ENCODE peak calls at places on chromosomes 13 and 19, in seven cellular contexts. O, D, Z, V, J, U and M are unnamed samples.

GRCh38 chr19:45213031-45213430 is 32.2 kb downstream of the EXOC3L2 start:
- DNase-seq in D (no peak), O (peak), V (peak), Z (no peak), J (no peak), U (no peak), M (no peak)

GRCh38 chr13:94079876-94080275 is 399.6 kb downstream of the DCT start:
- DNase-seq in U (no peak), J (no peak), Z (no peak), V (no peak), O (no peak), D (no peak), M (no peak)

GRCh38 chr19:30224689-30225606 is 147.2 kb upstream of the ZNF536 start:
- DNase-seq in V (no peak), J (no peak), O (peak), D (peak), U (no peak), Z (no peak), M (no peak)

GRCh38 chr19:13118424-13119193 is 545 bp downstream of the NACC1 start:
- DNase-seq in J (peak), Z (no peak), D (peak), V (peak), O (peak), U (no peak), M (peak)

GRCh38 chr19:56105090-56105701 is 15.9 kb downstream of the ZNF787 start:
- DNase-seq in Z (peak), D (peak), O (peak), U (peak), J (peak), V (no peak), M (peak)

GRCh38 chr19:18871543-18871942 is 24.4 kb downstream of the CERS1 start:
- DNase-seq in Z (no peak), U (no peak), D (no peak), O (no peak), J (no peak), V (no peak), M (no peak)

GRCh38 chr13:30159446-30159839 is 147.9 kb downstream of the KATNAL1 start:
- DNase-seq in D (peak), J (no peak), U (no peak), Z (no peak), O (no peak), V (no peak), M (no peak)

GRCh38 chr13:21074601-21075302 is 13.4 kb upstream of the LATS2 start:
- DNase-seq in J (no peak), Z (no peak), D (peak), V (no peak), U (no peak), O (no peak), M (peak)

GRCh38 chr13:31267126-31267784 is 67.5 kb downstream of the B3GLCT start:
- DNase-seq in J (no peak), U (no peak), Z (no peak), V (no peak), D (no peak), O (no peak), M (no peak)

GRCh38 chr19:54138777-54139256 is 1.3 kb downstream of the CNOT3 start:
- DNase-seq in J (peak), Z (no peak), D (no peak), U (no peak), V (no peak), O (no peak), M (no peak)

GRCh38 chr13:73984201-73984600 is 150.0 kb downstream of the KLF12 start:
- DNase-seq in U (no peak), D (no peak), V (no peak), Z (no peak), J (no peak), O (no peak), M (no peak)

GRCh38 chr13:65966991-65967451 is 1263.1 kb downstream of the PCDH9 start:
- DNase-seq in D (no peak), Z (peak), O (peak), V (no peak), J (no peak), U (no peak), M (no peak)

GRCh38 chr13:34521166-34521565 is 420.9 kb upstream of the NBEA start:
- DNase-seq in J (no peak), V (no peak), Z (no peak), U (no peak), D (no peak), O (no peak), M (no peak)

GRCh38 chr13:48975101-48975925 is at the start of gene FNDC3A:
- DNase-seq in D (peak), V (peak), O (peak), J (peak), U (peak), Z (peak), M (peak)

GRCh38 chr13:20356437-20356836 is 124.3 kb upstream of the GJB6 start:
- DNase-seq in V (no peak), O (no peak), D (no peak), U (no peak), J (no peak), Z (no peak), M (no peak)

GRCh38 chr13:113086031-113086750 is 19.4 kb upstream of the F7 start:
- DNase-seq in D (no peak), J (peak), V (peak), O (peak), Z (no peak), U (no peak), M (no peak)

GRCh38 chr19:19406878-19407639 is 1.6 kb downstream of the GATAD2A start:
- DNase-seq in J (peak), Z (no peak), O (no peak), V (no peak), D (peak), U (no peak), M (no peak)

GRCh38 chr13:23202383-23202782 is 21.6 kb downstream of the SGCG start:
- DNase-seq in J (no peak), D (no peak), V (no peak), O (no peak), U (no peak), Z (no peak), M (no peak)

GRCh38 chr19:47663435-47663910 is 49.7 kb upstream of the EHD2 start:
- DNase-seq in D (no peak), J (no peak), O (no peak), V (no peak), Z (no peak), U (no peak), M (no peak)

GRCh38 chr13:94776956-94777355 is 64.6 kb upstream of the SOX21 start:
- DNase-seq in Z (no peak), D (no peak), V (no peak), O (no peak), U (no peak), J (no peak), M (no peak)

GRCh38 chr13:45156565-45157361 is 36.5 kb downstream of the GTF2F2 start:
- DNase-seq in J (no peak), U (no peak), Z (no peak), D (no peak), V (no peak), O (no peak), M (no peak)

GRCh38 chr13:30576528-30576927 is 41.2 kb upstream of the USPL1 start:
- DNase-seq in D (no peak), J (no peak), O (no peak), V (no peak), Z (no peak), U (no peak), M (no peak)

GRCh38 chr19:44552324-44552723 is 22.8 kb upstream of the CEACAM20 start:
- DNase-seq in U (no peak), D (no peak), O (peak), Z (peak), J (no peak), V (peak), M (peak)

GRCh38 chr13:38697628-38698333 is 10.9 kb downstream of the FREM2 start:
- DNase-seq in D (no peak), O (peak), V (no peak), J (no peak), Z (no peak), U (no peak), M (no peak)

GRCh38 chr13:97879646-97880297 is 73.7 kb upstream of the IPO5 start:
- DNase-seq in D (no peak), U (peak), O (peak), Z (peak), V (no peak), J (no peak), M (no peak)

GRCh38 chr13:28495586-28496564 is 947 bp upstream of the FLT1 start:
- DNase-seq in J (no peak), O (peak), V (no peak), D (no peak), Z (no peak), U (no peak), M (peak)

GRCh38 chr13:35979378-35979911 is 151.7 kb downstream of the DCLK1 start:
- DNase-seq in O (no peak), D (peak), J (no peak), Z (no peak), U (peak), V (no peak), M (no peak)

GRCh38 chr13:71355010-71355409 is 512.0 kb downstream of the DACH1 start:
- DNase-seq in Z (no peak), O (no peak), V (no peak), J (no peak), D (no peak), U (no peak), M (no peak)

GRCh38 chr19:3285647-3286176 is 61.3 kb downstream of the CELF5 start:
- DNase-seq in D (no peak), Z (no peak), U (no peak), J (no peak), O (peak), V (peak), M (no peak)

GRCh38 chr13:20482275-20482761 is 43.3 kb downstream of the CRYL1 start:
- DNase-seq in O (no peak), J (no peak), V (no peak), U (no peak), D (no peak), Z (no peak), M (no peak)

GRCh38 chr13:101013245-101013644 is 338.6 kb upstream of the TMTC4 start:
- DNase-seq in D (no peak), U (no peak), Z (no peak), O (no peak), J (no peak), V (no peak), M (no peak)

GRCh38 chr19:45716314-45717130 is 14.2 kb downstream of the FBXO46 start:
- DNase-seq in D (no peak), U (no peak), Z (no peak), O (peak), V (peak), J (no peak), M (no peak)

GRCh38 chr13:29059837-29060236 is 239.7 kb downstream of the MTUS2 start:
- DNase-seq in J (no peak), V (no peak), O (no peak), Z (no peak), U (no peak), D (no peak), M (no peak)

GRCh38 chr13:108375034-108375433 is 105.5 kb downstream of the TNFSF13B start:
- DNase-seq in V (no peak), J (no peak), U (no peak), D (no peak), Z (no peak), O (no peak), M (no peak)

GRCh38 chr19:57813919-57814504 is 701 bp downstream of the ZNF552 start:
- DNase-seq in J (no peak), V (no peak), Z (no peak), D (no peak), O (peak), U (no peak), M (no peak)

GRCh38 chr13:97627566-97627965 is 193.6 kb downstream of the RAP2A start:
- DNase-seq in J (no peak), Z (no peak), V (peak), D (no peak), O (peak), U (no peak), M (no peak)

GRCh38 chr13:24407844-24408243 is 98.5 kb downstream of the C1QTNF9 start:
- DNase-seq in D (no peak), Z (no peak), V (no peak), O (peak), J (no peak), U (no peak), M (no peak)

GRCh38 chr19:29491995-29492577 is 33.7 kb upstream of the VSTM2B start:
- DNase-seq in J (no peak), U (peak), Z (no peak), O (no peak), D (peak), V (no peak), M (no peak)

DNA sequence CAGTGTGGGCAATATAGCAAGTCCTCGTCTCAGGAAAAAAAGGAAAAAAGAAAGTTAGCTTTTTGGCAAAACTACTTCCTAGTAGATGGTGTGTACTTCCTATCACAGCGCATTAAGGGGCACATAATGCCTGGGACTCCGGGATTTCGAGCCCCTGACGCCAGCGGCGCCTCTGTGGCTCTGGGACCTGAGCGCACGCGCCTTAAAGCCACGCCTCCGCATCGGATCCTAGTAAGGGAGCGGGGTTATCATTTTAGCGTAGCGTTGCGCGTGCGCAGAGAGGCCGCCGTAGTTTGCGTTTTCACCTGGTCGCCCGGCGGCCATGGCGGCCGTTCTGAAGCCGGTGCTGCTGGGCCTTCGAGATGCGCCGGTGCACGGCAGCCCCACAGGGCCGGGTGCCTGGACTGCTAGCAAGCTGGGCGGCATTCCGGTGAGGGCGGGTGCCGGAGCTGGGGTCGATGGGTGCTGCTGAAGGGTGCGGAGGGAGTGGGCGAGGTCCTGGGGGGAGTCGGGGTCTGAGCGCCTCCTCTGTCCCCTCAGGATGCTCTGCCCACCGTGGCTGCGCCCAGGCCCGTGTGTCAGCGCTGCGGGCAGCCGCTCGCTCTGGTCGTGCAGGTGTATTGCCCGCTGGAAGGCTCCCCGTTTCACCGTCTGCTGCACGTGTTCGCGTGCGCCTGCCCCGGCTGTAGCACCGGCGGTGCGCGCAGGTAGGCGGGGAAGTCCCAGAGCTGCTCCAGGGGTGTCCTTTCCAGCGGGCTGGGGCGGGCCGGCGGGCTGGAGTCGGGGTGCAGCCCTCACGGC is at the start of gene PDCD2L:
- DNase-seq in D (peak), Z (peak), J (peak), V (peak), O (peak), U (peak), M (peak)
- TF ChIP-seq POLR2AphosphoS5 in D (peak), Z (peak), J (peak), V (peak), O (peak), U (peak), M (peak)

DNA sequence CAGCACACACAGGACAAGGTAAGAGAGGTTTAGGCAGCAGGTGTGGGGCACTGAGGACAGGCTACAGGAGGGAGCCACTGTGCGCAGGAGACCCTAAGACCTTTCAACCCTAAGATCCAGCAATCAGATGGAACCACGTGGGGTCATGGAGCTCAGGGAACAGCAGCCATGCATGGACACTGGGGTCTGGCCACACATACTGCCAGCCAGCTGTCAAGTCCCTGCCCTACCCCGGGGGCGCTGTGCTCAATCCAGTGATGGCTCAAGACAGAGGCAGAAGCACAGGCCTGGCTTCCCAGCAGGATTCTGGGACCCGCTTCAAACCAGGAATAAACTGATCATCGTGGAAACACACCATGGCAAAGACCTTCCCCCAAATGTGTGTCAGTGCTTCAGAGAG is 25.5 kb upstream of the EPHX3 start:
- DNase-seq in U (no peak), V (no peak), O (no peak), D (no peak), J (no peak), Z (no peak), M (no peak)
- TF ChIP-seq POLR2AphosphoS5 in U (no peak), V (no peak), O (no peak), D (no peak), J (peak), Z (no peak), M (no peak)

DNA sequence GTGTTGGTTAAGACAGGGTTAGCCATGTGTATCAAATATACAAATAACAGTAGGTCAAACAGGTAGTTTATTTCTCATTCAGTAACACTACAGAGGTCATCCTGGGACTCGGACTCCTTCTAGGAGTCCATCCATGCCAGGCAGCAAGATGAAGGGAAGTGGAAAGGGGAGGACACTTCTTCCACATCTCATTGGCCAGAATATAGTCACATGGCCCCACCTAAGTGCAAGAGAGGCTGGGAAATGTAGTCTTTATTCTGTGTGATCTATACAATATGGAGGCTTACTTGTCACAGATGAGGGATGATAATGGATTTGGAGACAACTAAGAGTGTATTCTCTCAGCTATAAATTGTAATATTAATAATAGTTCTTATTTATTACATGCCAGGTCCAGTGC is 31.1 kb downstream of the RDH8 start:
- DNase-seq in D (no peak), U (no peak), O (no peak), J (no peak), V (peak), Z (peak), M (no peak)
- TF ChIP-seq POLR2AphosphoS5 in D (no peak), U (no peak), O (no peak), J (no peak), V (no peak), Z (no peak), M (no peak)

GRCh38 chr19:4389511-4390016 is 10.8 kb downstream of the SH3GL1 start:
- DNase-seq in D (no peak), U (no peak), O (no peak), V (no peak), J (peak), Z (no peak), M (no peak)

GRCh38 chr19:4391701-4392543 is 8.4 kb downstream of the SH3GL1 start:
- DNase-seq in Z (no peak), D (no peak), U (no peak), J (peak), V (no peak), O (no peak), M (no peak)

GRCh38 chr19:4389064-4389375 is 11.3 kb downstream of the SH3GL1 start:
- DNase-seq in Z (no peak), J (no peak), U (no peak), D (no peak), O (no peak), V (no peak), M (no peak)

GRCh38 chr19:4390862-4391693 is 9.3 kb downstream of the SH3GL1 start:
- DNase-seq in Z (no peak), O (no peak), V (no peak), J (no peak), D (no peak), U (no peak), M (no peak)

GRCh38 chr19:4390017-4390861 is 10.1 kb downstream of the SH3GL1 start:
- DNase-seq in Z (no peak), J (peak), U (no peak), V (no peak), D (no peak), O (peak), M (no peak)
- TF ChIP-seq POLR2AphosphoS5 in Z (no peak), J (peak), U (no peak), V (no peak), D (peak), O (no peak), M (no peak)

DNA sequence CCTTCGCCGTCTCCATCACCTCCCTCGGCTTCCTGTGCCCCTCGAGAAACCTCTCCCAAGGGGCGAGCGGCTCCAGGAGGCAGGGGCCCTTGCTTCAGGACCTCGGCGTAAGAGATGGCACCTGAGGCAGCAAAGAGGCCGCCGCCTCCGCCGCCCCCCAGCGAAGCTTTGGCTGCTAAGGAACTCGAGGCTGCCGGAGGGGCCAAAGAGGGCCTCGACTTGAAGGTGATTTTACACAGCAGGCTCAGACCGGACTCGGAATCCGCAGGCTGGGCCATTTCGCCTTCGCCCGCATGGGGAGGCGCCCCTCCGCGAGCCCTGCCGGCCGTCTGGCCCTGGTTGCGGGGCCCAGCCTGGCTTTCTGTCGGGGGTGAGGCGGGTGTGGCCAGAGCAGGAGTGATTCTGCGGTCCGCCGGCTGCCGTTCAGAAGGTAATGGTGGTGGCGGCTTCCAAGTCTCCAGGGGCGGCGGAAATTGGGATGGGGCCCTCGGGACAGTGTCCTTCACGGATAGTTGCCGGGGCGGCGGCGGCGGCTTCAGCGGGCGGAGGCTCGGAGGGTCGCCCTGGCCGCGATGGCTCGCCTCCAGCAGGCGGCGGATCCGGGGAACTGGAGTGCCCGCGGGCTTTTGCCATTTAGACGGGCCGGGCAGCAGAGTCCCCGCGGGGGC is 1.4 kb downstream of the GGN start:
- DNase-seq in O (peak), V (peak), U (no peak), D (no peak), Z (no peak), J (no peak), M (no peak)
- TF ChIP-seq POLR2AphosphoS5 in O (no peak), V (no peak), U (no peak), D (no peak), Z (no peak), J (peak), M (no peak)

GRCh38 chr13:78098249-78098648 is 179.6 kb upstream of the EDNRB start:
- DNase-seq in V (no peak), Z (no peak), D (no peak), U (no peak), J (no peak), O (no peak), M (no peak)

GRCh38 chr13:78102121-78102677 is 183.6 kb upstream of the EDNRB start:
- DNase-seq in V (no peak), Z (no peak), O (no peak), D (peak), U (no peak), J (no peak), M (no peak)

GRCh38 chr13:78100481-78100880 is 181.8 kb upstream of the EDNRB start:
- DNase-seq in Z (no peak), J (no peak), O (no peak), U (no peak), D (no peak), V (no peak), M (no peak)
- TF ChIP-seq POLR2AphosphoS5 in Z (no peak), J (no peak), O (no peak), U (no peak), D (no peak), V (no peak), M (no peak)